ENCODE peak calls at places on chromosomes 16 and 17, in five cellular contexts. G, K, U, B and S are unnamed samples.

GRCh38 chr16:88282221-88283041 is 100.3 kb upstream of the ZNF469 start:
- DNase-seq in G (peak; percentile 9), K (peak; percentile 15), U (no peak), B (no peak), S (no peak)

GRCh38 chr16:49698931-49699715 is 156.8 kb downstream of the ZNF423 start:
- DNase-seq in G (peak; percentile 72), K (no peak), U (no peak), B (no peak), S (no peak)

GRCh38 chr16:71357681-71358080 is 842 bp upstream of the CALB2 start:
- DNase-seq in G (no peak), K (no peak), U (peak; percentile 47), B (no peak), S (no peak)

GRCh38 chr16:89453662-89454321 is 36.6 kb downstream of the ANKRD11 start:
- DNase-seq in G (peak; percentile 35), K (no peak), U (no peak), B (no peak), S (no peak)

GRCh38 chr16:87012954-87013938 is 303.9 kb downstream of the C16orf95 start:
- DNase-seq in G (no peak), K (no peak), U (no peak), B (no peak), S (no peak)

GRCh38 chr17:59151591-59151990 is 3.4 kb downstream of the SKA2 start:
- DNase-seq in G (no peak), K (no peak), U (no peak), B (no peak), S (no peak)

GRCh38 chr16:86701286-86701975 is 123.1 kb downstream of the FOXL1 start:
- DNase-seq in G (no peak), K (no peak), U (no peak), B (no peak), S (no peak)

GRCh38 chr16:88416686-88417085 is 33.9 kb downstream of the ZNF469 start:
- DNase-seq in G (no peak), K (no peak), U (no peak), B (no peak), S (no peak)

GRCh38 chr17:63611354-63611753 is 10.7 kb downstream of the TACO1 start:
- DNase-seq in G (no peak), K (no peak), U (no peak), B (no peak), S (no peak)

GRCh38 chr17:66542967-66543525 is 240.6 kb downstream of the PRKCA start:
- DNase-seq in G (no peak), K (no peak), U (no peak), B (no peak), S (no peak)

GRCh38 chr16:23557779-23558330 is 328 bp downstream of the UBFD1 start:
- DNase-seq in G (no peak), K (peak; percentile 16), U (peak; percentile 42), B (no peak), S (no peak)

GRCh38 chr17:43366809-43367587 is 31.8 kb upstream of the ARL4D start:
- DNase-seq in G (no peak), K (no peak), U (no peak), B (no peak), S (no peak)

GRCh38 chr16:19872179-19872863 is 12.3 kb downstream of the GPRC5B start:
- DNase-seq in G (no peak), K (no peak), U (no peak), B (no peak), S (peak; percentile 76)

GRCh38 chr16:10870137-10870776 is 6.7 kb upstream of the CIITA start:
- DNase-seq in G (no peak), K (no peak), U (no peak), B (no peak), S (no peak)

GRCh38 chr17:56898874-56899273 is 15.0 kb downstream of the TRIM25 start:
- DNase-seq in G (no peak), K (no peak), U (no peak), B (no peak), S (no peak)

GRCh38 chr17:14205992-14206461 is 30.6 kb downstream of the CDRT15 start:
- DNase-seq in G (peak; percentile 87), K (peak; percentile 94), U (peak; percentile 34), B (peak; percentile 90), S (no peak)

GRCh38 chr17:28178800-28179199 is 136.3 kb downstream of the NLK start:
- DNase-seq in G (no peak), K (no peak), U (no peak), B (no peak), S (no peak)

GRCh38 chr16:30054959-30055553 is 10.5 kb upstream of the ALDOA start:
- DNase-seq in G (no peak), K (peak; percentile 64), U (peak; percentile 86), B (peak; percentile 68), S (no peak)

GRCh38 chr17:7476474-7476873 is 3.0 kb downstream of the ZBTB4 start:
- DNase-seq in G (no peak), K (no peak), U (no peak), B (no peak), S (no peak)

GRCh38 chr16:6574146-6574545 is 758.5 kb upstream of the RBFOX1 start:
- DNase-seq in G (no peak), K (no peak), U (no peak), B (no peak), S (no peak)

GRCh38 chr17:50027639-50028206 is 28.2 kb upstream of the ITGA3 start:
- DNase-seq in G (peak; percentile 55), K (no peak), U (peak; percentile 70), B (peak; percentile 60), S (no peak)

DNA sequence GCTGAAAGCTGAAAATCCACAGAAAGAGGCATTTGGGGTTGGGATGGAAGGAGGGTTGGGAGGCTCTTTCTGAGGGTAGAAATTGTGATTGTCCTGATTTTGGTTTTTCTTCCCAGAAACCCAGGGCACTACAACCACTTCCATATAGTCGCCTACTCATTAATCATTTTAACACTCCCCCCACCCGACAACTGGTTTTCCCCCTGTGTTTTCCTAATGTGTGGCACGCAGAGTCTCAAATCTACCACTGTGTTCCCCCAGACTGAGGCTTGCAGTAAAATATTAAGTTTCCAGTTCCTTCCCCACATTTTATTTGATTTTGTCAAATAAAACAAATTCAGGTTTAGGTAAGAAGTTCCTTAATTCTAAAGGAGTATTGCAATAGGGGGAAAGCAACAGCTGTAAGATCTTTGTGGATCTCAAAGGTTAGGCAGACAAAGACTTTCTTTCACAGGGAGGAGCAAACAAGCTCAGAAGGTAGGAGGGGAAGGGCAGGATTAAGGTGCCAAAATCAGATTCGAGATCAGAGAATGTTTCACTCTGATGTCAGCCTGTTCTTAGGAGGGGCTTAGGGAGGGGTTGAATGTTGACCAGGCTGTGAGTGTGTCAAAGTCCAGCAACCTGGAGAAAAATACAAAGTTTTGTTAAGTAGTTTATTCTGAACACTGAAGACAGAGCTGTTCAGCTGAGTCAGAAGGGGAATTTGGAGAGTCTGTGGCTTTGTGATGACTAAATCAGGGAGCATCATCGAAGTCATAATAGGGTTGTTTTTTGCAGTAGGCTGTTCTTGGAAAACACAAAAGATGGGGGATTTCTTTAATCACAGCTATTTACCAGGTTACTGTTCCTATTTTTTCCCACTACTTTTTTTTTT is 3.6 kb downstream of the ZNF267 start:
- DNase-seq in G (no peak), K (no peak), U (no peak), B (no peak), S (no peak)
- H3K27ac ChIP-seq in G (no peak overlapping the region), K (no peak overlapping the region), U (no peak overlapping the region), B (peak overlapping the region; percentile 89), S (no peak overlapping the region)

DNA sequence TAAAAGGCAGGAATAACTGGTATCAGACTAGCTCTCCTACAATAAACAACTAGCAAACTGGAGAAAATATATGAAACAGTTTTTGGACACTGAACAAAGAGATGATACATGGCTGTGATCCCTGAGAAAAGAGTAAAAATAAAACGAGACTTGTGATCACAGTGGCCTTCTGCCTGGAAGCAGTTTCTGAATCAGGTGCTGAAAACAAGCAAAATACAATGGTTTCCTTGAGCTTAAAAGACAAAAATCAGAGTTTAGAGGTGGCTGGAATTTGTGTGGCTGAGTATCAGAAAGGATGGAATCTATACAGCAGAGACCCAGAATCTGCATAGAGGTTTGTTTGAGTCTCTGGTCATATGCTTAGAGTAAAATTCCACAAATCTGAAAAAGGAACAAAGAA is 242.5 kb upstream of the SOX9 start:
- DNase-seq in G (no peak), K (no peak), U (no peak), B (no peak), S (no peak)
- H3K27ac ChIP-seq in G (no peak overlapping the region), K (no peak overlapping the region), U (no peak overlapping the region), B (no peak overlapping the region), S (no peak overlapping the region)

GRCh38 chr17:81037783-81038733 is 3.1 kb downstream of the BAIAP2 start:
- DNase-seq in G (no peak), K (no peak), U (peak; percentile 53), B (no peak), S (no peak)

GRCh38 chr17:81035389-81036127 is 607 bp downstream of the BAIAP2 start:
- DNase-seq in G (no peak), K (no peak), U (no peak), B (no peak), S (no peak)

GRCh38 chr17:81036128-81036891 is 1.4 kb downstream of the BAIAP2 start:
- DNase-seq in G (no peak), K (no peak), U (no peak), B (no peak), S (no peak)

GRCh38 chr17:81039096-81039495 is 4.1 kb downstream of the BAIAP2 start:
- DNase-seq in G (no peak), K (no peak), U (no peak), B (no peak), S (no peak)

DNA sequence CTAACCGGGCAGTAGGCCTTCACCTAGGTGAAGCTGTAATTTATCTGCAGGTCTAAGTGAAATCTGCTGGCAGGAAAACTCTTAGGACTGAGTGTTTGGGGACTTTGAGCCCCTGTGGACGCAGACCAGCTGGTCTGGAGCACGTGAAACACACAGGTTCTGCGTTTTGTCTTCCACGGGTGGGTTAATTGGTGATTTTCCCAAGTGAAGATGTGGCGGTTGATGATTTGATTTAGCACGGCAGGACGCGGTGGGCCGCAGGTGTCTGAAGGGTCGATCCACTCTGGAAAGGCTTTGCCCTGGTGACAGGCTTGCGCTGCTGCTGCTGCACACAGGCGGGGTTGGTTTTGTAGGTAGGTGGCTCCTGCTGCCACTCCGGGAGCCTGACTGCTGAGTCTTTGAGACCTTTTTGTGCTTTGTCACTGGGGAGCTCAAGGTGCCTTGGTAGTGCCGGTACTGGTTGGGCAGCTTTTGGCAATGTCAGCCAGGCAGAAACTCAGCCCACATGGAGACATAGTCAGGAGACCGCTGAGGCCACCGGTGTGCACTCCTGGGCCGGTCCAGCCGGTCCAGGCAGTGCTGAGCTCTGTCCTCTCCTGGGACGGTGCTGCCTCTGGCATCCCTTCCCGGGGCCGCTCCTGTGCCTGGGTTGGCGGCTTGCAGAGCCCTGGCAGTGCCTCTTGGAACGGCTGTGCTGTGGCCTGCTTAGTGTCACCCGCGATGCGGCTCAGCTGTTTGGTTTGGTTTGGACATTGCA is 2.3 kb downstream of the BAIAP2 start:
- DNase-seq in G (peak; percentile 80), K (peak; percentile 90), U (no peak), B (peak; percentile 89), S (no peak)
- H3K27ac ChIP-seq in G (peak overlapping the region; percentile 78), K (peak overlapping the region; percentile 90), U (no peak overlapping the region), B (peak overlapping the region; percentile 80), S (no peak overlapping the region)

GRCh38 chr16:67108489-67108888 is 1.3 kb upstream of the PHAF1 start:
- DNase-seq in G (no peak), K (no peak), U (no peak), B (no peak), S (no peak)

GRCh38 chr16:67110136-67110847 is 551 bp downstream of the PHAF1 start:
- DNase-seq in G (no peak), K (no peak), U (no peak), B (no peak), S (no peak)

GRCh38 chr16:67109407-67110135 is at the start of gene PHAF1:
- DNase-seq in G (peak; percentile 94), K (peak; percentile 95), U (peak; percentile 96), B (peak; percentile 96), S (peak; percentile 92)

GRCh38 chr16:67111951-67112444 is 2.3 kb downstream of the PHAF1 start:
- DNase-seq in G (no peak), K (no peak), U (no peak), B (no peak), S (no peak)

GRCh38 chr16:67108931-67109406 is 772 bp upstream of the PHAF1 start:
- DNase-seq in G (no peak), K (peak; percentile 8), U (no peak), B (no peak), S (no peak)
- H3K27ac ChIP-seq in G (peak overlapping the region; percentile 92), K (peak overlapping the region; percentile 73), U (no peak overlapping the region), B (peak overlapping the region; percentile 93), S (peak overlapping the region; percentile 94)